ENCODE peak calls at places on chromosomes 3 and 15, in six cellular contexts. A, M, X, I, W and C are unnamed samples.
A peak's percentile ranks its signal among the peaks of the same experiment; 100 is the strongest.

GRCh38 chr3:170410428-170411029 is 8.1 kb upstream of the CLDN11 start:
- DNase-seq in X (no peak), M (no peak), W (no peak), A (no peak), I (peak; percentile 45), C (peak; percentile 56)

GRCh38 chr3:77197408-77197807 is 157.5 kb downstream of the ROBO2 start:
- DNase-seq in X (no peak), I (no peak), W (no peak), A (no peak), M (no peak), C (no peak)

GRCh38 chr15:59256538-59256937 is 49.9 kb downstream of the LDHAL6B start:
- DNase-seq in I (no peak), W (no peak), M (no peak), X (no peak), A (no peak), C (no peak)

GRCh38 chr3:38566215-38566528 is 70.0 kb downstream of the EXOG start:
- DNase-seq in M (peak; percentile 6), X (no peak), W (no peak), A (peak; percentile 28), I (no peak), C (no peak)

GRCh38 chr15:19987389-19988048 is 554.1 kb downstream of the GOLGA6L6 start:
- DNase-seq in I (no peak), A (no peak), W (no peak), M (no peak), X (no peak), C (no peak)

GRCh38 chr15:57502116-57502515 is 89.6 kb upstream of the MYZAP start:
- DNase-seq in I (no peak), M (no peak), X (no peak), A (no peak), W (no peak), C (no peak)

GRCh38 chr3:193775421-193776077 is 182.5 kb downstream of the OPA1 start:
- DNase-seq in X (peak; percentile 67), M (no peak), W (no peak), I (no peak), A (no peak), C (no peak)

GRCh38 chr3:27195059-27195458 is 174.1 kb downstream of the NEK10 start:
- DNase-seq in M (no peak), W (no peak), A (no peak), X (no peak), I (no peak), C (peak; percentile 56)

GRCh38 chr15:61315471-61315870 is 86.4 kb upstream of the RORA start:
- DNase-seq in I (peak; percentile 28), W (no peak), X (no peak), A (no peak), M (no peak), C (no peak)

GRCh38 chr3:115019900-115020299 is 127.2 kb downstream of the ZBTB20 start:
- DNase-seq in X (no peak), M (no peak), I (no peak), W (no peak), A (no peak), C (no peak)

GRCh38 chr3:132229641-132230040 is 87.6 kb upstream of the ACP3 start:
- DNase-seq in W (no peak), M (no peak), A (no peak), X (no peak), I (no peak), C (no peak)

GRCh38 chr3:127000128-127000527 is 17.2 kb downstream of the PLXNA1 start:
- DNase-seq in X (no peak), W (no peak), I (no peak), A (no peak), M (no peak), C (no peak)

GRCh38 chr3:171498921-171499320 is 38.7 kb upstream of the TNIK start:
- DNase-seq in M (no peak), I (no peak), A (no peak), W (no peak), X (no peak), C (no peak)

GRCh38 chr3:5140230-5140621 is 18.1 kb downstream of the ARL8B start:
- DNase-seq in W (no peak), A (no peak), I (no peak), X (no peak), M (no peak), C (no peak)

GRCh38 chr3:5145120-5145519 is 23.0 kb downstream of the ARL8B start:
- DNase-seq in W (no peak), A (no peak), X (no peak), M (no peak), I (no peak), C (no peak)

GRCh38 chr3:5141760-5142159 is 19.7 kb downstream of the ARL8B start:
- DNase-seq in A (no peak), X (no peak), M (no peak), W (no peak), I (no peak), C (no peak)

GRCh38 chr3:5144316-5144994 is 22.4 kb downstream of the ARL8B start:
- DNase-seq in I (peak; percentile 57), X (no peak), M (no peak), A (no peak), W (no peak), C (no peak)

DNA sequence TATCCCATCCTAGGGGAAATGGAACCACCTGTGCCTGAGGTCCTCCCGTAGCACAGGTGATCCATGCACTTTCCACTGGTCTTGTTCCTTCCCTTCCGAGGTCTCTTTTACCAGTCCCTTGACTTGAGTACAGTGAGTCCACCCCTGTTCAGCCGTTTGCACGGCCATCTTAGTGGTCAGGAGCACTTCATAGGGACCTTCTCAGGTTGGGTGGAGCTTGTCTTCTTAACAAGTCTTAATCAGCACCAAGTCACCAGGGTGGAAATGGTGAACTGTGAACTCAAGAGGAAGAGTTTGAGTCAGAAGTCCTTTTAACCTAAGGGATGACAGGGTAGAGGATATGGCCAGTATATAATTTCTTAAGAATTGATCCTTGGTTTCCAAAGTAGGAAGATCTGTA is 21.4 kb downstream of the ARL8B start:
- DNase-seq in I (peak; percentile 21), A (no peak), W (no peak), X (no peak), M (no peak), C (no peak)
- TF ChIP-seq CTCF in I (no peak), A (no peak), W (no peak), X (no peak), M (no peak), C (no peak)

DNA sequence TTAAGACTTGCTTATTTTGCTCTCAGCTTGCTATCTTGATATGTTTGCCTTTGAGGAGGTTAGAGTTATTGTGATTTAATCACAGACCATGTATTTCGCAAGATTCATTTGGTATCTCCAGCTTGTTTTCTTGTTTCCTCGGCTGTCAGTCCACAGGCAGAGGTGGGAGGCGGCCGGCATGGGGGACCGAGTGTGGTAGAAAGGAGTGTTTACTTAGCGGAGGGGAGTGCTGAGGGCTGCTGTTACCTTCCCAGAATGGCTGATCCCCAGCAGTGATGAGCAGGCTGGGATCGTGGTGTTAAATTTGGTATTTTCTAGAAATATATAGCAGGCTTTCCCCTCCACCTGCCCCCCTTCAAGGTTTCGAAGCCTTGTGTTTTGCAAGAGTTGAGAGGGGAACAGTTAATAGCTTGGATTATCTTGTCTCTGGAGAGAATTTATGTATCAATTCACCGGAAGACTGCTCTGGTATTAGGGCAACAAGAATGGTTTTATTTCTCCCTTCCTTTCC is 151.2 kb downstream of the IGF1R start:
- DNase-seq in I (peak; percentile 51), W (no peak), X (peak; percentile 65), A (no peak), M (peak; percentile 44), C (no peak)
- H3K4me3 ChIP-seq in I (peak overlapping the region; percentile 11), W (no peak overlapping the region), X (peak overlapping the region; percentile 44), A (peak overlapping the region; percentile 46), M (peak overlapping the region; percentile 1), C (no peak overlapping the region)

GRCh38 chr3:61407397-61407796 is 154.0 kb upstream of the PTPRG start:
- DNase-seq in A (no peak), I (no peak), M (no peak), X (no peak), W (no peak), C (no peak)

GRCh38 chr3:61416618-61417017 is 144.8 kb upstream of the PTPRG start:
- DNase-seq in W (no peak), A (no peak), X (no peak), I (no peak), M (no peak), C (no peak)

GRCh38 chr3:61414456-61414855 is 146.9 kb upstream of the PTPRG start:
- DNase-seq in I (no peak), M (no peak), A (no peak), W (no peak), X (no peak), C (no peak)

GRCh38 chr3:61409638-61410037 is 151.7 kb upstream of the PTPRG start:
- DNase-seq in X (no peak), W (no peak), A (no peak), I (no peak), M (no peak), C (no peak)

DNA sequence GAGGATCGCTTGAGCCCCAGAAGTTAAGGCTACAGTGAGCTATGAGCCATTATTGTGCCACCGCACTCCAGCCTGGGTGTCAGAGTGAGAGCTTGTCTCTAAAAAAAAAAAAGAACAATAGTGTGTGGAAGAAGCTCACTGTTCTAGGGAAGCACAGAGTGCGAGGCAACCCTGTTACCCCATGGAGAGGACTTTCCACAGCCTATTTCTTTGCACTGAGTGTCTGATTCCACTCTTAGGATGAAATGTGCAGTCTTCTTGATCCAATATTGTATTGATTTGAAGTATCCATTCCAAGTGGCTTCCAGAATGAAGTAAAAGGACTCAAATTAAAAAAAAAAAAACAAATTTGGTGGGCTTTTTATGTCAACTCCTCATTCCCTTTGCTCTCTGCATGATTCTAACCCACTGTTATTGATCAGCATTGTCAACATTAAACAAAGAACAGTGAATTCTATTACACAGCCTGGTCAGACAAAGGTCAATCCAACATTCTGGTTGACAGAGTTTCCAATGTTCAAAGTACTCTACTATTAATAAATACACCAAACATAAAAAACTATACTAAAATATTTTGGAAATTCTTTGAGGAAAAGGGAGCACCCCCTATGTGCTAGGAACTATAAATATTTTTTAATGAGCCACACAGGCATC is 150.2 kb upstream of the PTPRG start:
- DNase-seq in X (no peak), W (no peak), M (no peak), I (no peak), A (no peak), C (no peak)
- TF ChIP-seq CTCF in X (no peak), W (no peak), M (no peak), I (no peak), A (no peak), C (no peak)

GRCh38 chr3:104126864-104127553 is 1239.7 kb upstream of the ALCAM start:
- DNase-seq in I (no peak), M (no peak), W (no peak), A (no peak), X (no peak), C (no peak)

GRCh38 chr3:104127830-104128229 is 1238.9 kb upstream of the ALCAM start:
- DNase-seq in W (no peak), A (no peak), I (no peak), M (no peak), X (no peak), C (no peak)

GRCh38 chr3:104133630-104134029 is 1233.1 kb upstream of the ALCAM start:
- DNase-seq in W (no peak), M (no peak), X (peak; percentile 19), I (no peak), A (no peak), C (no peak)

GRCh38 chr3:104133004-104133403 is 1233.7 kb upstream of the ALCAM start:
- DNase-seq in M (no peak), X (peak; percentile 4), W (no peak), I (no peak), A (no peak), C (no peak)

DNA sequence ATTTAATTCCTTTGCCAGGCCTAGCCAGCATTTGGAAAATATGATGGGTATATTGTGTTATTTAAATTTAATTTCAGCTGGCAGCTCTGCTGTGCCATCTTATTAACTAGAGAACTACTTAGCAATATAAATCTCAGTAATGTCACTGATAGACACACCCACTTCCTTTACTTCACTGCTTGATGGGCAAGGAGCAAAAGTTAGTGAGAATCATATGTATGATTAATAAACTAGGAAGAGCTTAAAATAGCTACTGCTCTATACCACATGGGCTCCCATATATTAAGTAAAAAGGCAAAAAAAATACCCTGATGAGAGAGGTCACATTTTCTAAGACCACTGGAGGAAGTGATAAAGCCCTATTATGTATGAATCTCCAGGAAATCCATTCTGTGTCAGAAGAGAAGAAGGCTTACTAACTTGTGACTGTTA is 1234.1 kb upstream of the ALCAM start:
- DNase-seq in X (no peak), A (no peak), I (no peak), M (no peak), W (no peak), C (no peak)
- H3K4me3 ChIP-seq in X (no peak overlapping the region), A (no peak overlapping the region), I (no peak overlapping the region), M (no peak overlapping the region), W (no peak overlapping the region), C (no peak overlapping the region)